ENCODE peak calls at places on chromosome 6, in eight cellular contexts. N is uterus, X is astrocyte, W is Karpas-422, U is A673, R is GM12878, S is neural progenitor cell, T is GM23248. V is an unnamed sample.
A peak's percentile ranks its signal among the peaks of the same experiment; 100 is the strongest.

GRCh38 chr6:38174315-38174714 is 354.8 kb downstream of the ZFAND3 start:
- DNase-seq in R (no peak), X (no peak), U (no peak), T (no peak), W (no peak), N (no peak), S (no peak), V (no peak)

GRCh38 chr6:26065952-26066380 is 21.3 kb upstream of the HFE start:
- DNase-seq in R (peak; percentile 73), N (peak; percentile 48), T (peak; percentile 91), U (peak; percentile 92), W (peak; percentile 87), X (peak; percentile 60), S (peak; percentile 78), V (peak; percentile 89)

GRCh38 chr6:35694462-35694861 is 5.7 kb upstream of the FKBP5 start:
- DNase-seq in R (no peak), U (no peak), N (no peak), S (no peak), W (no peak), T (peak; percentile 55), X (no peak), V (no peak)

GRCh38 chr6:39791850-39792500 is at the start of gene DAAM2:
- DNase-seq in R (no peak), S (peak; percentile 70), X (peak; percentile 35), T (peak; percentile 79), U (peak; percentile 64), W (no peak), N (peak; percentile 78), V (no peak)

GRCh38 chr6:14792118-14792955 is 453.5 kb upstream of the JARID2 start:
- DNase-seq in X (no peak), N (no peak), W (no peak), R (no peak), T (no peak), U (peak; percentile 86), S (no peak), V (no peak)

GRCh38 chr6:107271208-107271790 is 156.0 kb upstream of the BEND3 start:
- DNase-seq in N (no peak), W (no peak), R (no peak), S (no peak), T (no peak), X (no peak), U (no peak), V (no peak)

GRCh38 chr6:166572370-166573261 is 13.9 kb downstream of the RAMACL start:
- DNase-seq in U (no peak), S (peak; percentile 40), X (peak; percentile 74), N (no peak), T (peak; percentile 9), R (no peak), W (no peak), V (no peak)

GRCh38 chr6:17768388-17768787 is 61.7 kb upstream of the NUP153 start:
- DNase-seq in W (peak; percentile 43), U (peak; percentile 23), R (no peak), S (peak; percentile 52), N (no peak), T (peak; percentile 38), X (peak; percentile 6), V (no peak)

GRCh38 chr6:114142256-114142655 is 171.3 kb upstream of the HDAC2 start:
- DNase-seq in U (no peak), W (no peak), R (no peak), X (no peak), S (no peak), T (peak; percentile 2), N (no peak), V (no peak)

GRCh38 chr6:85436939-85437495 is 12.9 kb upstream of the NT5E start:
- DNase-seq in R (no peak), W (no peak), T (no peak), S (no peak), U (no peak), X (peak; percentile 67), N (no peak), V (no peak)

GRCh38 chr6:26457407-26457795 is 354 bp upstream of the BTN2A1 start:
- DNase-seq in X (no peak), W (no peak), S (no peak), R (no peak), T (peak; percentile 70), U (no peak), N (peak; percentile 40), V (no peak)

GRCh38 chr6:37495199-37495913 is 4.3 kb downstream of the CCDC167 start:
- DNase-seq in X (no peak), T (no peak), S (no peak), R (no peak), W (no peak), N (no peak), U (no peak), V (no peak)

DNA sequence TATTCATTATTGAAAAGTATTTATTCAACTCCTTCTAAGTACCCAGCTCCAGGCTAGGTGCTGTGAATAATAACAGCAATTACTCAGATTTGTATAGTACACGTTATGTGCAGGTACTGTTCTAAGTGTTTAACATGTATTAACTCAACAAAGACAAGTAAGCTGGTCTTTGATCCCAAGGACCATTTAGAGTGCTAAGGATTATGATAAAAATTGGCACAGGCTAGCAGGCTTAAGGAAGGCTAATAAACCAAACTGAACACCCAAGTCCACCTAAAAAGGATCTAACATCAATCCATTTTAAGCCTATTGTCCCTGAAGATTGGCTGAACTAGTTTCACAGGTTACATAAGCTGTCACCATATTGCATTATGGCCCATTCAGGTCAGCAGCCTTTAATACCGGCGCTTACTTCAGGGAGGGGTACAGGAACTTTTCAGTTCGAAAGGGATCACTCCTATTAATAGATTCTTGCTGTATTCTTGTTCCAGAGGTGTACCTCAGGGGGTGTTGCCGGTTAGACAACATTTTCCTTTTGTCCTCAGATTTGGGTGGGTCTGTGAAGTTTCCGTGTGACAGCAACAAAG is 99.0 kb upstream of the GMDS start:
- DNase-seq in T (no peak), R (no peak), U (no peak), S (no peak), X (no peak), W (no peak), N (no peak), V (no peak)
- H3K27ac ChIP-seq in T (no peak overlapping the region), R (no peak overlapping the region), U (no peak overlapping the region), S (no peak overlapping the region), X (no peak overlapping the region), W (no peak overlapping the region), N (no peak overlapping the region), V (no peak overlapping the region)

DNA sequence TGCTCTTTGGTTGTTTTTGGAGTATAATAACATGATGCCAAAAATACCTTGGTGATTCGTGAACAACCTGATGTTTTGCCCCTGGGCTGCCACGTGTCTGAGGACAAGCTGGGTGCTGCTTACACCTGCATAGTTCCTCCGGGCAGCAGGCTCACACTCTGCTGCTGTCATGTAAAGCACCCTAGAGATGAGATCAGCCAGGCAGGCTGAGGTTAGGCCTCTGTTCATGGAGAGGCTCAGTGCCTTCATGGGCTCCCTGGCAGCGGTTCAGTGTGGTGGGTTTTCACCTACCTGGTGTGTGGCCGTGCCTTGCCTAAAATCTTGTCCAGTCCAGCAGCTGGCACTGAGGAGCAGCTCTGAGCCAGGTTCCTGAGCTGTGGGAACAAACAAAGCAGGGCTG is 60.1 kb upstream of the TAGAP start:
- DNase-seq in U (no peak), X (no peak), N (no peak), S (no peak), W (peak; percentile 90), R (no peak), T (no peak), V (no peak)
- H3K27ac ChIP-seq in U (no peak overlapping the region), X (no peak overlapping the region), N (no peak overlapping the region), S (no peak overlapping the region), W (peak overlapping the region; percentile 98), R (peak overlapping the region; percentile 11), T (no peak overlapping the region), V (no peak overlapping the region)

GRCh38 chr6:109446072-109446471 is 5.5 kb downstream of the SMPD2 start:
- DNase-seq in W (no peak), R (no peak), X (no peak), T (no peak), S (no peak), U (no peak), N (no peak), V (no peak)
- H3K27ac ChIP-seq in W (no peak overlapping the region), R (no peak overlapping the region), X (no peak overlapping the region), T (no peak overlapping the region), S (no peak overlapping the region), U (no peak overlapping the region), N (no peak overlapping the region), V (no peak overlapping the region)

GRCh38 chr6:56497691-56498090 is 145.0 kb downstream of the DST start:
- DNase-seq in U (no peak), W (no peak), T (no peak), S (no peak), N (no peak), R (no peak), X (no peak), V (no peak)
- H3K27ac ChIP-seq in U (no peak overlapping the region), W (no peak overlapping the region), T (no peak overlapping the region), S (no peak overlapping the region), N (peak overlapping the region; percentile 79), R (no peak overlapping the region), X (no peak overlapping the region), V (no peak overlapping the region)

GRCh38 chr6:117142995-117143394 is 122.4 kb upstream of the VGLL2 start:
- DNase-seq in S (no peak), W (no peak), U (no peak), R (no peak), T (no peak), X (no peak), N (no peak), V (no peak)
- H3K27ac ChIP-seq in S (no peak overlapping the region), W (no peak overlapping the region), U (no peak overlapping the region), R (no peak overlapping the region), T (no peak overlapping the region), X (no peak overlapping the region), N (no peak overlapping the region), V (no peak overlapping the region)

DNA sequence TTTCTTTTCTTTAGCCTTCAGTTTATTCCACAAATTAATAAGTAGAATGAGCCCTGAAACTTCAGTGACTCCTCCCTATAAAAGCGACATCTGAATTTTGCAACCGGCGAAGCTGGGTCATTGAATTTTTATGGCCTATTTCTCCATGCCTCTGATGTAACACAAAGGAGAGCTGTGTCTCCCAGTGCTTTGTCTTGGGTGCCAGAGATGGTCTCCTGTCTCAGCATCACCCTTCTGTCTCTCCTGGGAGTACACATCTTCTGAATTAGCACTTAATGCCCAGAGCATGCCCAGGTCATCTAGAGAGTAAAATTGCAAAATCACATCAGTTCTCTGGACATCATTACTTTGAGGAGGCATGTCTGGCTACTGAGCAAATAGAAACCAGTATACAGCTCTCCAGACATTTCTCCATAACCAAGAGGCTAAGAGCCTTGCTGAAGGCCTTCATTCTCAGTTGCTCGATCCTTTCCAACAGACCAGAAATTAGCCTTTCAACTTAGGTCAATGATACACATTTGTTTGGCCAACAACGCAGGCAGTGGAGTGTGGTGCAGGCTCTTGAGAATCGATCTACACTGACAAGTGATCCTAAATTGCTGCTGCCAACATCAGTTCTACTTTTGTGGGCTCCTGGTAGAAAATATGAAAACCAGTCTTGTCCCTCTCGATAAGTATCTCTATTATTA is 176.0 kb upstream of the FOXQ1 start:
- DNase-seq in R (no peak), W (no peak), T (peak; percentile 66), U (no peak), S (no peak), X (no peak), N (no peak), V (no peak)
- H3K27ac ChIP-seq in R (no peak overlapping the region), W (no peak overlapping the region), T (peak overlapping the region; percentile 83), U (no peak overlapping the region), S (no peak overlapping the region), X (no peak overlapping the region), N (no peak overlapping the region), V (no peak overlapping the region)

DNA sequence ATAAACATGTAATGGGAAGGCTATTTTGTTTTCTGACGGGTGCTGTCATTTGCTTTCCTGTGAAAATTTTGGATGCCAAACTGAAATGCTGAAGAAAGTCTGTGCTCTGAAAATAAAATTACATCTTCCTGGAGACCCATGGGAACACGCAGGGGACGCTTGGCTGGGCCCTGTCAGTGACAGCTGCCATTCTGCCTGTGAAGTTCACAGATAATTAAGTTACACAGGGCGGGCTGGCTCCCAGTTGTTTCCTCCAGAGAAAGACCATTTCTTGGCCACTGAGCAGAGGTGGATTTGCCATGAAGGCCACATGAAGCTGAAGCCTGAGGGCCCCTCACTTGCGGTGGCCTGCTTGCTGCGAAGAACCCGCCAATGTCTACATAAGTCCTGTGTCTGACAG is 93.5 kb downstream of the TMEM170B start:
- DNase-seq in R (no peak), N (no peak), S (no peak), W (no peak), X (no peak), U (no peak), T (no peak), V (no peak)
- H3K27ac ChIP-seq in R (no peak overlapping the region), N (no peak overlapping the region), S (no peak overlapping the region), W (no peak overlapping the region), X (no peak overlapping the region), U (no peak overlapping the region), T (no peak overlapping the region), V (no peak overlapping the region)

V was measured in MM.1S.